ENCODE peak calls at places on chromosomes 12 and 14, in four cellular contexts. One of them, this sample, is unnamed.

GRCh38 chr12:92502417-92503028 is 200.3 kb upstream of the PLEKHG7 start:
- DNase-seq in tibial nerve: peak
- DNase-seq in astrocyte of the spinal cord: no peak
- DNase-seq in fibroblast of pulmonary artery: peak
- DNase-seq in this sample: no peak

GRCh38 chr12:104555650-104556049 is 98.9 kb downstream of the CHST11 start:
- DNase-seq in tibial nerve: no peak
- DNase-seq in astrocyte of the spinal cord: no peak
- DNase-seq in fibroblast of pulmonary artery: no peak
- DNase-seq in this sample: no peak

GRCh38 chr14:97771340-97772045 is 974.3 kb downstream of the VRK1 start:
- DNase-seq in tibial nerve: no peak
- DNase-seq in astrocyte of the spinal cord: peak
- DNase-seq in fibroblast of pulmonary artery: no peak
- DNase-seq in this sample: peak

GRCh38 chr14:103543140-103543539 is 14.1 kb downstream of the TRMT61A start:
- DNase-seq in tibial nerve: no peak
- DNase-seq in astrocyte of the spinal cord: no peak
- DNase-seq in fibroblast of pulmonary artery: no peak
- DNase-seq in this sample: no peak

GRCh38 chr14:82313889-82314288 is 780.2 kb upstream of the SEL1L start:
- DNase-seq in tibial nerve: peak
- DNase-seq in astrocyte of the spinal cord: no peak
- DNase-seq in fibroblast of pulmonary artery: no peak
- DNase-seq in this sample: no peak

GRCh38 chr12:63955831-63956685 is 111.6 kb downstream of the SRGAP1 start:
- DNase-seq in tibial nerve: peak
- DNase-seq in astrocyte of the spinal cord: no peak
- DNase-seq in fibroblast of pulmonary artery: peak
- DNase-seq in this sample: peak

GRCh38 chr12:100069795-100070194 is 72.9 kb downstream of the BLTP3B start:
- DNase-seq in tibial nerve: no peak
- DNase-seq in astrocyte of the spinal cord: no peak
- DNase-seq in fibroblast of pulmonary artery: peak
- DNase-seq in this sample: no peak

GRCh38 chr12:34292736-34293625 is 270.7 kb downstream of the ALG10 start:
- DNase-seq in tibial nerve: no peak
- DNase-seq in astrocyte of the spinal cord: no peak
- DNase-seq in fibroblast of pulmonary artery: no peak
- DNase-seq in this sample: no peak

GRCh38 chr12:108295631-108296030 is 43.5 kb downstream of the CMKLR1 start:
- DNase-seq in tibial nerve: no peak
- DNase-seq in astrocyte of the spinal cord: no peak
- DNase-seq in fibroblast of pulmonary artery: no peak
- DNase-seq in this sample: no peak

GRCh38 chr12:132356686-132357622 is 27.6 kb upstream of the GALNT9 start:
- DNase-seq in tibial nerve: no peak
- DNase-seq in astrocyte of the spinal cord: peak
- DNase-seq in fibroblast of pulmonary artery: peak
- DNase-seq in this sample: peak

GRCh38 chr12:26198742-26199141 is 3.4 kb downstream of the SSPN start:
- DNase-seq in tibial nerve: no peak
- DNase-seq in astrocyte of the spinal cord: peak
- DNase-seq in fibroblast of pulmonary artery: peak
- DNase-seq in this sample: peak

GRCh38 chr12:15705606-15706005 is 83.6 kb downstream of the EPS8 start:
- DNase-seq in tibial nerve: no peak
- DNase-seq in astrocyte of the spinal cord: no peak
- DNase-seq in fibroblast of pulmonary artery: peak
- DNase-seq in this sample: no peak

GRCh38 chr12:109951751-109952150 is 44.4 kb downstream of the GIT2 start:
- DNase-seq in tibial nerve: no peak
- DNase-seq in astrocyte of the spinal cord: peak
- DNase-seq in fibroblast of pulmonary artery: peak
- DNase-seq in this sample: peak

GRCh38 chr14:86574026-86574777 is 1044.3 kb downstream of the FLRT2 start:
- DNase-seq in tibial nerve: no peak
- DNase-seq in astrocyte of the spinal cord: peak
- DNase-seq in fibroblast of pulmonary artery: peak
- DNase-seq in this sample: peak

GRCh38 chr14:97177635-97178034 is 380.5 kb downstream of the VRK1 start:
- DNase-seq in tibial nerve: no peak
- DNase-seq in astrocyte of the spinal cord: peak
- DNase-seq in fibroblast of pulmonary artery: no peak
- DNase-seq in this sample: no peak

GRCh38 chr14:56147980-56148901 is 30.0 kb downstream of the PELI2 start:
- DNase-seq in tibial nerve: no peak
- DNase-seq in astrocyte of the spinal cord: no peak
- DNase-seq in fibroblast of pulmonary artery: no peak
- DNase-seq in this sample: no peak

GRCh38 chr14:53767566-53767965 is 189.1 kb downstream of the BMP4 start:
- DNase-seq in tibial nerve: no peak
- DNase-seq in astrocyte of the spinal cord: peak
- DNase-seq in fibroblast of pulmonary artery: no peak
- DNase-seq in this sample: peak

GRCh38 chr14:73059326-73059725 is 992 bp downstream of the RBM25 start:
- DNase-seq in tibial nerve: no peak
- DNase-seq in astrocyte of the spinal cord: peak
- DNase-seq in fibroblast of pulmonary artery: peak
- DNase-seq in this sample: no peak

GRCh38 chr12:4160314-4161040 is 113.1 kb upstream of the CCND2 start:
- DNase-seq in tibial nerve: no peak
- DNase-seq in astrocyte of the spinal cord: no peak
- DNase-seq in fibroblast of pulmonary artery: no peak
- DNase-seq in this sample: no peak

GRCh38 chr14:76987956-76988520 is 40.5 kb downstream of the IRF2BPL start:
- DNase-seq in tibial nerve: no peak
- DNase-seq in astrocyte of the spinal cord: no peak
- DNase-seq in fibroblast of pulmonary artery: no peak
- DNase-seq in this sample: no peak

GRCh38 chr14:74825008-74825407 is 50.9 kb downstream of the PROX2 start:
- DNase-seq in tibial nerve: no peak
- DNase-seq in astrocyte of the spinal cord: peak
- DNase-seq in fibroblast of pulmonary artery: peak
- DNase-seq in this sample: no peak

GRCh38 chr12:24584032-24584675 is 364.7 kb downstream of the BCAT1 start:
- DNase-seq in tibial nerve: no peak
- DNase-seq in astrocyte of the spinal cord: no peak
- DNase-seq in fibroblast of pulmonary artery: no peak
- DNase-seq in this sample: no peak

GRCh38 chr12:87112946-87113345 is 856.8 kb upstream of the MGAT4C start:
- DNase-seq in tibial nerve: no peak
- DNase-seq in astrocyte of the spinal cord: no peak
- DNase-seq in fibroblast of pulmonary artery: no peak
- DNase-seq in this sample: no peak

GRCh38 chr12:30823764-30824163 is 69.0 kb upstream of the CAPRIN2 start:
- DNase-seq in tibial nerve: no peak
- DNase-seq in astrocyte of the spinal cord: no peak
- DNase-seq in fibroblast of pulmonary artery: no peak
- DNase-seq in this sample: no peak

GRCh38 chr12:30824311-30824710 is 69.6 kb upstream of the CAPRIN2 start:
- DNase-seq in tibial nerve: no peak
- DNase-seq in astrocyte of the spinal cord: no peak
- DNase-seq in fibroblast of pulmonary artery: no peak
- DNase-seq in this sample: no peak

GRCh38 chr12:30822385-30823139 is 67.8 kb upstream of the CAPRIN2 start:
- DNase-seq in tibial nerve: peak
- DNase-seq in astrocyte of the spinal cord: peak
- DNase-seq in fibroblast of pulmonary artery: peak
- DNase-seq in this sample: no peak

GRCh38 chr12:30825341-30825740 is 70.6 kb upstream of the CAPRIN2 start:
- DNase-seq in tibial nerve: no peak
- DNase-seq in astrocyte of the spinal cord: no peak
- DNase-seq in fibroblast of pulmonary artery: no peak
- DNase-seq in this sample: no peak

GRCh38 chr12:30823140-30823669 is 68.5 kb upstream of the CAPRIN2 start:
- DNase-seq in tibial nerve: no peak
- DNase-seq in astrocyte of the spinal cord: no peak
- DNase-seq in fibroblast of pulmonary artery: no peak
- DNase-seq in this sample: no peak
- H3K4me3 ChIP-seq in tibial nerve: peak
- H3K4me3 ChIP-seq in astrocyte of the spinal cord: peak
- H3K4me3 ChIP-seq in fibroblast of pulmonary artery: peak
- H3K4me3 ChIP-seq in this sample: peak

GRCh38 chr12:49133590-49133989 is 2.4 kb upstream of the TUBA1B start:
- DNase-seq in tibial nerve: no peak
- DNase-seq in astrocyte of the spinal cord: no peak
- DNase-seq in fibroblast of pulmonary artery: no peak
- DNase-seq in this sample: no peak
- H3K4me3 ChIP-seq in tibial nerve: peak
- H3K4me3 ChIP-seq in astrocyte of the spinal cord: no peak
- H3K4me3 ChIP-seq in fibroblast of pulmonary artery: no peak
- H3K4me3 ChIP-seq in this sample: no peak

GRCh38 chr12:68446896-68447806 is 115.0 kb upstream of the MDM1 start:
- DNase-seq in tibial nerve: no peak
- DNase-seq in astrocyte of the spinal cord: no peak
- DNase-seq in fibroblast of pulmonary artery: peak
- DNase-seq in this sample: no peak
- H3K4me3 ChIP-seq in tibial nerve: no peak
- H3K4me3 ChIP-seq in astrocyte of the spinal cord: no peak
- H3K4me3 ChIP-seq in fibroblast of pulmonary artery: no peak
- H3K4me3 ChIP-seq in this sample: no peak

GRCh38 chr14:85531141-85531593 is 1.2 kb downstream of the FLRT2 start:
- DNase-seq in tibial nerve: peak
- DNase-seq in astrocyte of the spinal cord: peak
- DNase-seq in fibroblast of pulmonary artery: peak
- DNase-seq in this sample: peak
- H3K4me3 ChIP-seq in tibial nerve: peak
- H3K4me3 ChIP-seq in astrocyte of the spinal cord: peak
- H3K4me3 ChIP-seq in fibroblast of pulmonary artery: peak
- H3K4me3 ChIP-seq in this sample: peak

GRCh38 chr14:101459392-101459900 is 101.8 kb upstream of the DIO3 start:
- DNase-seq in tibial nerve: no peak
- DNase-seq in astrocyte of the spinal cord: no peak
- DNase-seq in fibroblast of pulmonary artery: no peak
- DNase-seq in this sample: no peak

GRCh38 chr14:101456246-101457159 is 104.8 kb upstream of the DIO3 start:
- DNase-seq in tibial nerve: no peak
- DNase-seq in astrocyte of the spinal cord: no peak
- DNase-seq in fibroblast of pulmonary artery: no peak
- DNase-seq in this sample: no peak

GRCh38 chr14:101458536-101459391 is 102.5 kb upstream of the DIO3 start:
- DNase-seq in tibial nerve: no peak
- DNase-seq in astrocyte of the spinal cord: no peak
- DNase-seq in fibroblast of pulmonary artery: no peak
- DNase-seq in this sample: no peak

GRCh38 chr14:101457936-101458535 is 103.3 kb upstream of the DIO3 start:
- DNase-seq in tibial nerve: no peak
- DNase-seq in astrocyte of the spinal cord: no peak
- DNase-seq in fibroblast of pulmonary artery: no peak
- DNase-seq in this sample: no peak

DNA sequence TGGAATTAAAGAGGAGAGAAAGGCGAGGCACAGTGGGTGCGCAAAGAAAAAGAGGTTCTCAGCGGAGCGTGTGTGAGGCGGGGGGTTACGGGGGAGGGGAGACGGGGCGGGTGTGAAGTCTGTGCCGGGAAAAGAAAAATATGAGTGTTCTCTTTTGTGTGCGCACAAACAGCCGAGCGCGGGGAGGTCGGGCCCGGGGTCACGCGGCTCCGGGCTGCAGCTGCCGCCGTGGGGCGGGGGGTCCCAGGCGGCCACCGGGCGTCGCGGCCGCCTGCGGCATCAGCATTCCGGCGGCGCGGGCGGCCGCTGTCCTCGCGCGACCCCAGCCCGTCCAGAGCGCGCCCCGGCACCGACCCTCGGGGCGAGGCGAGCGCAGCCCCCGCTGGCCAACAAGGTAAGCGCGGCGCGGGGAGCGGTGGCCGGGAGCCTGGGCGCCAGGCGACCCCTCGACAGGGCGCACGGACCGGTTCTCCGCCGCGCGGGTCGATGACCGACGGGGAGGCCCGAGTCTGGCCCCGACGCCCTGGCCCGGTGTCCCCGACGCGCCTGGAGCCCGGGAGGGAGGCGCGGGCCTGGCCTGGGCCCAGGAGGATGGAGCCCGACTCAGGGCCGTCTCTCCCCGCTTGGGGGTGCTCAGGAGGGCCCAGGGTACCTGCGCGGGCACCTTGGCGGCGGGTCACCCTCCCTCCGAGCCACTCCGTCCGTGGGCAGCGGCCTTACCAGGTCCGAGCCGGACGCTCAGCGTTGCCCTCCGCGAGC is 103.9 kb upstream of the DIO3 start:
- DNase-seq in tibial nerve: no peak
- DNase-seq in astrocyte of the spinal cord: no peak
- DNase-seq in fibroblast of pulmonary artery: no peak
- DNase-seq in this sample: no peak
- H3K4me3 ChIP-seq in tibial nerve: no peak
- H3K4me3 ChIP-seq in astrocyte of the spinal cord: no peak
- H3K4me3 ChIP-seq in fibroblast of pulmonary artery: no peak
- H3K4me3 ChIP-seq in this sample: no peak

GRCh38 chr14:81170829-81171195 is 49.9 kb downstream of the GTF2A1 start:
- DNase-seq in tibial nerve: no peak
- DNase-seq in astrocyte of the spinal cord: no peak
- DNase-seq in fibroblast of pulmonary artery: no peak
- DNase-seq in this sample: no peak

GRCh38 chr14:81169711-81170103 is 51.1 kb downstream of the GTF2A1 start:
- DNase-seq in tibial nerve: peak
- DNase-seq in astrocyte of the spinal cord: no peak
- DNase-seq in fibroblast of pulmonary artery: no peak
- DNase-seq in this sample: no peak

GRCh38 chr14:81172353-81172752 is 48.4 kb downstream of the GTF2A1 start:
- DNase-seq in tibial nerve: no peak
- DNase-seq in astrocyte of the spinal cord: no peak
- DNase-seq in fibroblast of pulmonary artery: no peak
- DNase-seq in this sample: no peak

GRCh38 chr14:81170104-81170828 is 50.5 kb downstream of the GTF2A1 start:
- DNase-seq in tibial nerve: peak
- DNase-seq in astrocyte of the spinal cord: peak
- DNase-seq in fibroblast of pulmonary artery: peak
- DNase-seq in this sample: peak

GRCh38 chr14:81169267-81169666 is 51.5 kb downstream of the GTF2A1 start:
- DNase-seq in tibial nerve: no peak
- DNase-seq in astrocyte of the spinal cord: no peak
- DNase-seq in fibroblast of pulmonary artery: no peak
- DNase-seq in this sample: no peak
- H3K4me3 ChIP-seq in tibial nerve: peak
- H3K4me3 ChIP-seq in astrocyte of the spinal cord: no peak
- H3K4me3 ChIP-seq in fibroblast of pulmonary artery: peak
- H3K4me3 ChIP-seq in this sample: peak

DNA sequence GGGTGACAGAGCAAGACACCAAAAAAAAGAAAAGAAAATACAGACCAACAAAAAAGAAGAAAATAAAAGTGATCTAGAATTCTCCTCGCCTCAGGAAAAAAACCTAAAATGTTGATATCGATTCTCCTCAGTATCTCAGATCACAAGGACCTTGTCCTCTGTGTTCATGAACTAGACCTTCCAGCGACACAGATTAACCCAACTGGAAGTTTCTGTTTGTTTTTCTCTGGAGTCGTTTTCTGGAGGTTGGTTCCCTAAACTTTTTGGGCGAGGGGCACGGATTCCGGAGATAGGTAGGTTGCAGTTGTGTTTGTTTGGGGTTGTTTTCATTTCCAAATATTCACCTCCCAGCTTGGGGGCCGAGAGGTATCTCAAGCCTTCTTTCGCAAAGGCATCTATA is 559 bp upstream of the RFC5 start:
- DNase-seq in tibial nerve: no peak
- DNase-seq in astrocyte of the spinal cord: no peak
- DNase-seq in fibroblast of pulmonary artery: no peak
- DNase-seq in this sample: no peak
- H3K4me3 ChIP-seq in tibial nerve: peak
- H3K4me3 ChIP-seq in astrocyte of the spinal cord: peak
- H3K4me3 ChIP-seq in fibroblast of pulmonary artery: peak
- H3K4me3 ChIP-seq in this sample: peak